ENCODE peak calls at places on chromosomes 7 and 10, in ten cellular contexts. One of them, this sample, is unnamed. For H3K9me3, the result is how much of the 10 kb centered on the place peaks cover.

GRCh38 chr7:123070702-123071286 is 75.3 kb upstream of the TAS2R16 start:
- DNase-seq in gastrocnemius medialis: no peak
- DNase-seq in body of pancreas: peak
- DNase-seq in neuronal stem cell: no peak
- DNase-seq in AG04450: no peak
- DNase-seq in HCT116: peak
- DNase-seq in GM12878: no peak
- DNase-seq in naive thymus-derived CD4-positive, alpha-beta T cell: no peak
- DNase-seq in esophagus squamous epithelium: no peak
- DNase-seq in CD8-positive, alpha-beta T cell: no peak
- DNase-seq in this sample: no peak

GRCh38 chr10:92691591-92692084 is 1.9 kb downstream of the HHEX start:
- DNase-seq in gastrocnemius medialis: peak
- DNase-seq in body of pancreas: peak
- DNase-seq in neuronal stem cell: no peak
- DNase-seq in AG04450: no peak
- DNase-seq in HCT116: no peak
- DNase-seq in GM12878: no peak
- DNase-seq in naive thymus-derived CD4-positive, alpha-beta T cell: no peak
- DNase-seq in esophagus squamous epithelium: peak
- DNase-seq in CD8-positive, alpha-beta T cell: no peak
- DNase-seq in this sample: no peak

GRCh38 chr7:85529831-85530230 is 343.0 kb upstream of the SEMA3D start:
- DNase-seq in gastrocnemius medialis: no peak
- DNase-seq in body of pancreas: no peak
- DNase-seq in neuronal stem cell: no peak
- DNase-seq in AG04450: no peak
- DNase-seq in HCT116: no peak
- DNase-seq in GM12878: no peak
- DNase-seq in naive thymus-derived CD4-positive, alpha-beta T cell: no peak
- DNase-seq in esophagus squamous epithelium: no peak
- DNase-seq in CD8-positive, alpha-beta T cell: no peak
- DNase-seq in this sample: no peak

GRCh38 chr7:138460176-138460648 is at the start of gene TRIM24:
- DNase-seq in gastrocnemius medialis: peak
- DNase-seq in body of pancreas: peak
- DNase-seq in neuronal stem cell: no peak
- DNase-seq in AG04450: no peak
- DNase-seq in HCT116: no peak
- DNase-seq in GM12878: no peak
- DNase-seq in naive thymus-derived CD4-positive, alpha-beta T cell: peak
- DNase-seq in esophagus squamous epithelium: no peak
- DNase-seq in CD8-positive, alpha-beta T cell: no peak
- DNase-seq in this sample: no peak

GRCh38 chr10:69748621-69749020 is 53.1 kb upstream of the COL13A1 start:
- DNase-seq in gastrocnemius medialis: no peak
- DNase-seq in body of pancreas: no peak
- DNase-seq in neuronal stem cell: no peak
- DNase-seq in AG04450: no peak
- DNase-seq in HCT116: no peak
- DNase-seq in GM12878: no peak
- DNase-seq in naive thymus-derived CD4-positive, alpha-beta T cell: no peak
- DNase-seq in esophagus squamous epithelium: no peak
- DNase-seq in CD8-positive, alpha-beta T cell: no peak
- DNase-seq in this sample: no peak

GRCh38 chr10:122448600-122448999 is 5.9 kb upstream of the ARMS2 start:
- DNase-seq in gastrocnemius medialis: no peak
- DNase-seq in body of pancreas: no peak
- DNase-seq in neuronal stem cell: no peak
- DNase-seq in AG04450: no peak
- DNase-seq in HCT116: no peak
- DNase-seq in GM12878: no peak
- DNase-seq in naive thymus-derived CD4-positive, alpha-beta T cell: no peak
- DNase-seq in esophagus squamous epithelium: no peak
- DNase-seq in CD8-positive, alpha-beta T cell: no peak
- DNase-seq in this sample: no peak

GRCh38 chr10:27542812-27543211 is 38.7 kb downstream of the RAB18 start:
- DNase-seq in gastrocnemius medialis: no peak
- DNase-seq in body of pancreas: no peak
- DNase-seq in neuronal stem cell: no peak
- DNase-seq in AG04450: no peak
- DNase-seq in HCT116: no peak
- DNase-seq in GM12878: no peak
- DNase-seq in naive thymus-derived CD4-positive, alpha-beta T cell: no peak
- DNase-seq in esophagus squamous epithelium: no peak
- DNase-seq in CD8-positive, alpha-beta T cell: no peak
- DNase-seq in this sample: no peak

GRCh38 chr10:50312464-50313437 is 61.4 kb upstream of the ASAH2 start:
- DNase-seq in gastrocnemius medialis: no peak
- DNase-seq in body of pancreas: no peak
- DNase-seq in neuronal stem cell: no peak
- DNase-seq in AG04450: no peak
- DNase-seq in HCT116: no peak
- DNase-seq in GM12878: no peak
- DNase-seq in naive thymus-derived CD4-positive, alpha-beta T cell: no peak
- DNase-seq in esophagus squamous epithelium: no peak
- DNase-seq in CD8-positive, alpha-beta T cell: no peak
- DNase-seq in this sample: no peak

GRCh38 chr10:102312683-102313082 is 67.4 kb downstream of the GBF1 start:
- DNase-seq in gastrocnemius medialis: no peak
- DNase-seq in body of pancreas: no peak
- DNase-seq in neuronal stem cell: no peak
- DNase-seq in AG04450: no peak
- DNase-seq in HCT116: no peak
- DNase-seq in GM12878: no peak
- DNase-seq in naive thymus-derived CD4-positive, alpha-beta T cell: no peak
- DNase-seq in esophagus squamous epithelium: no peak
- DNase-seq in CD8-positive, alpha-beta T cell: no peak
- DNase-seq in this sample: no peak

GRCh38 chr7:22601812-22602568 is 102.0 kb upstream of the STEAP1B start:
- DNase-seq in gastrocnemius medialis: no peak
- DNase-seq in body of pancreas: peak
- DNase-seq in neuronal stem cell: no peak
- DNase-seq in AG04450: no peak
- DNase-seq in HCT116: no peak
- DNase-seq in GM12878: no peak
- DNase-seq in naive thymus-derived CD4-positive, alpha-beta T cell: no peak
- DNase-seq in esophagus squamous epithelium: no peak
- DNase-seq in CD8-positive, alpha-beta T cell: no peak
- DNase-seq in this sample: no peak

GRCh38 chr10:120396228-120396627 is 60.8 kb upstream of the PLPP4 start:
- DNase-seq in gastrocnemius medialis: no peak
- DNase-seq in body of pancreas: no peak
- DNase-seq in neuronal stem cell: no peak
- DNase-seq in AG04450: no peak
- DNase-seq in HCT116: no peak
- DNase-seq in GM12878: no peak
- DNase-seq in naive thymus-derived CD4-positive, alpha-beta T cell: no peak
- DNase-seq in esophagus squamous epithelium: no peak
- DNase-seq in CD8-positive, alpha-beta T cell: no peak
- DNase-seq in this sample: no peak

GRCh38 chr7:45661302-45661995 is 87.3 kb downstream of the ADCY1 start:
- DNase-seq in gastrocnemius medialis: no peak
- DNase-seq in body of pancreas: no peak
- DNase-seq in neuronal stem cell: no peak
- DNase-seq in AG04450: no peak
- DNase-seq in HCT116: no peak
- DNase-seq in GM12878: no peak
- DNase-seq in naive thymus-derived CD4-positive, alpha-beta T cell: no peak
- DNase-seq in esophagus squamous epithelium: no peak
- DNase-seq in CD8-positive, alpha-beta T cell: no peak
- DNase-seq in this sample: no peak

DNA sequence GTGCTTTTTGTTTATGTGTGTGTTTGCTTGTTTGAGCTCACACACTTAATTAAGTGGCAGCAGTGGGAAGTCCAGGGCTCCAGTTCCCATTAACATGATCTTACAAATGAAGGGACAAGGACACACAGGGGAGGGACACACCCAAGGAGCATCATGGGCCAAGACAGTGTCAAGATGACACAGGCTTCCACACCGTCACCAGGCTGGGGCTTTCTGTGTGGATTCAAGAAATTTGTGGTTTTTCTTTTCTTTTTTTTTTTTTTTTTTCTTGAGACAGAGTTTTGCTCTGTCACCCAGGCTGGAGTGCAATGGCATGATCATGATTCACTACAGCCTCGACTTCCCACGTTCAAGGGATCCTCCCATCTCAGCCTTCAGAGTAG is 173.6 kb downstream of the KIAA1217 start:
- DNase-seq in gastrocnemius medialis: peak
- DNase-seq in body of pancreas: no peak
- DNase-seq in neuronal stem cell: no peak
- DNase-seq in AG04450: no peak
- DNase-seq in HCT116: no peak
- DNase-seq in GM12878: no peak
- DNase-seq in naive thymus-derived CD4-positive, alpha-beta T cell: no peak
- DNase-seq in esophagus squamous epithelium: no peak
- DNase-seq in CD8-positive, alpha-beta T cell: no peak
- DNase-seq in this sample: no peak
- H3K27ac ChIP-seq in gastrocnemius medialis: peak
- H3K27ac ChIP-seq in body of pancreas: no peak
- H3K27ac ChIP-seq in neuronal stem cell: no peak
- H3K27ac ChIP-seq in AG04450: no peak
- H3K27ac ChIP-seq in HCT116: no peak
- H3K27ac ChIP-seq in GM12878: no peak
- H3K27ac ChIP-seq in naive thymus-derived CD4-positive, alpha-beta T cell: no peak
- H3K27ac ChIP-seq in esophagus squamous epithelium: peak
- H3K27ac ChIP-seq in CD8-positive, alpha-beta T cell: no peak
- H3K27ac ChIP-seq in this sample: no peak

GRCh38 chr7:151018421-151019129 is 5.7 kb downstream of the ATG9B start:
- DNase-seq in gastrocnemius medialis: no peak
- DNase-seq in body of pancreas: peak
- DNase-seq in neuronal stem cell: no peak
- DNase-seq in AG04450: no peak
- DNase-seq in HCT116: no peak
- DNase-seq in GM12878: no peak
- DNase-seq in naive thymus-derived CD4-positive, alpha-beta T cell: peak
- DNase-seq in esophagus squamous epithelium: no peak
- DNase-seq in CD8-positive, alpha-beta T cell: peak
- DNase-seq in this sample: no peak

GRCh38 chr7:151017370-151017952 is 6.8 kb downstream of the ATG9B start:
- DNase-seq in gastrocnemius medialis: no peak
- DNase-seq in body of pancreas: no peak
- DNase-seq in neuronal stem cell: no peak
- DNase-seq in AG04450: no peak
- DNase-seq in HCT116: no peak
- DNase-seq in GM12878: no peak
- DNase-seq in naive thymus-derived CD4-positive, alpha-beta T cell: no peak
- DNase-seq in esophagus squamous epithelium: no peak
- DNase-seq in CD8-positive, alpha-beta T cell: no peak
- DNase-seq in this sample: no peak

GRCh38 chr7:151017953-151018420 is 6.3 kb downstream of the ATG9B start:
- DNase-seq in gastrocnemius medialis: no peak
- DNase-seq in body of pancreas: peak
- DNase-seq in neuronal stem cell: peak
- DNase-seq in AG04450: no peak
- DNase-seq in HCT116: no peak
- DNase-seq in GM12878: no peak
- DNase-seq in naive thymus-derived CD4-positive, alpha-beta T cell: peak
- DNase-seq in esophagus squamous epithelium: no peak
- DNase-seq in CD8-positive, alpha-beta T cell: peak
- DNase-seq in this sample: peak

GRCh38 chr7:151019130-151019447 is 5.2 kb downstream of the ATG9B start:
- DNase-seq in gastrocnemius medialis: no peak
- DNase-seq in body of pancreas: no peak
- DNase-seq in neuronal stem cell: no peak
- DNase-seq in AG04450: no peak
- DNase-seq in HCT116: no peak
- DNase-seq in GM12878: no peak
- DNase-seq in naive thymus-derived CD4-positive, alpha-beta T cell: no peak
- DNase-seq in esophagus squamous epithelium: no peak
- DNase-seq in CD8-positive, alpha-beta T cell: no peak
- DNase-seq in this sample: no peak

GRCh38 chr7:151020231-151020630 is 4.1 kb downstream of the ATG9B start:
- DNase-seq in gastrocnemius medialis: no peak
- DNase-seq in body of pancreas: no peak
- DNase-seq in neuronal stem cell: no peak
- DNase-seq in AG04450: no peak
- DNase-seq in HCT116: no peak
- DNase-seq in GM12878: no peak
- DNase-seq in naive thymus-derived CD4-positive, alpha-beta T cell: no peak
- DNase-seq in esophagus squamous epithelium: no peak
- DNase-seq in CD8-positive, alpha-beta T cell: no peak
- DNase-seq in this sample: no peak
- H3K4me3 ChIP-seq in gastrocnemius medialis: no peak
- H3K4me3 ChIP-seq in body of pancreas: no peak
- H3K4me3 ChIP-seq in neuronal stem cell: peak
- H3K4me3 ChIP-seq in AG04450: no peak
- H3K4me3 ChIP-seq in HCT116: no peak
- H3K4me3 ChIP-seq in GM12878: no peak
- H3K4me3 ChIP-seq in naive thymus-derived CD4-positive, alpha-beta T cell: no peak
- H3K4me3 ChIP-seq in esophagus squamous epithelium: no peak
- H3K4me3 ChIP-seq in CD8-positive, alpha-beta T cell: no peak
- H3K4me3 ChIP-seq in this sample: no peak

GRCh38 chr10:107747851-107748250 is 583.3 kb upstream of the SORCS1 start:
- DNase-seq in gastrocnemius medialis: no peak
- DNase-seq in body of pancreas: no peak
- DNase-seq in neuronal stem cell: no peak
- DNase-seq in AG04450: no peak
- DNase-seq in HCT116: no peak
- DNase-seq in GM12878: no peak
- DNase-seq in naive thymus-derived CD4-positive, alpha-beta T cell: no peak
- DNase-seq in esophagus squamous epithelium: no peak
- DNase-seq in CD8-positive, alpha-beta T cell: no peak
- DNase-seq in this sample: no peak

GRCh38 chr10:107754814-107755213 is 590.3 kb upstream of the SORCS1 start:
- DNase-seq in gastrocnemius medialis: no peak
- DNase-seq in body of pancreas: no peak
- DNase-seq in neuronal stem cell: no peak
- DNase-seq in AG04450: no peak
- DNase-seq in HCT116: no peak
- DNase-seq in GM12878: no peak
- DNase-seq in naive thymus-derived CD4-positive, alpha-beta T cell: no peak
- DNase-seq in esophagus squamous epithelium: no peak
- DNase-seq in CD8-positive, alpha-beta T cell: no peak
- DNase-seq in this sample: no peak

DNA sequence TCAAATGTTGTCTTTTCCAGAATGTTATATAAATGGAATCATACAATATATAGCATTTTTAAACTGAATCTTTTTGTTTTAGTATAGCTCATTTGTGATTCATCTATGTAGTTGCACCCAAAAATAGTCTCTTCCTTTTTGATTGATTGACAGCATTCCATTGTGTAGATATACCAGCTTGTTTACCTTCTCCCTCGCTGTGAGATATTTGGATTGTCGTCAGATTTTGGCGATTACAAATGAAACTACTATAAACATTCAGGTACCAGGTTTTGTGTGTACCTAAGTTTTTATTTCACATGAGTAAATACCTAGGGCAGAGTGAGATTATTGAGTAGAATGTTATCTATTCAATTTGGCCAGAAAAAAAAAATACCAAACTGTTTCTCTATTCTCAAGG is 584.7 kb upstream of the SORCS1 start:
- DNase-seq in gastrocnemius medialis: no peak
- DNase-seq in body of pancreas: no peak
- DNase-seq in neuronal stem cell: no peak
- DNase-seq in AG04450: no peak
- DNase-seq in HCT116: no peak
- DNase-seq in GM12878: no peak
- DNase-seq in naive thymus-derived CD4-positive, alpha-beta T cell: no peak
- DNase-seq in esophagus squamous epithelium: no peak
- DNase-seq in CD8-positive, alpha-beta T cell: no peak
- DNase-seq in this sample: no peak
- H3K9me3 ChIP-seq in gastrocnemius medialis: under half
- H3K9me3 ChIP-seq in body of pancreas: under half
- H3K9me3 ChIP-seq in neuronal stem cell: under half
- H3K9me3 ChIP-seq in AG04450: under half
- H3K9me3 ChIP-seq in HCT116: under half
- H3K9me3 ChIP-seq in GM12878: under half
- H3K9me3 ChIP-seq in naive thymus-derived CD4-positive, alpha-beta T cell: under half
- H3K9me3 ChIP-seq in esophagus squamous epithelium: under half
- H3K9me3 ChIP-seq in CD8-positive, alpha-beta T cell: under half
- H3K9me3 ChIP-seq in this sample: under half

GRCh38 chr10:110226926-110227641 is 19.7 kb downstream of the MXI1 start:
- DNase-seq in gastrocnemius medialis: peak
- DNase-seq in body of pancreas: peak
- DNase-seq in neuronal stem cell: no peak
- DNase-seq in AG04450: no peak
- DNase-seq in HCT116: peak
- DNase-seq in GM12878: no peak
- DNase-seq in naive thymus-derived CD4-positive, alpha-beta T cell: peak
- DNase-seq in esophagus squamous epithelium: peak
- DNase-seq in CD8-positive, alpha-beta T cell: peak
- DNase-seq in this sample: peak
- H3K27ac ChIP-seq in gastrocnemius medialis: peak
- H3K27ac ChIP-seq in body of pancreas: peak
- H3K27ac ChIP-seq in neuronal stem cell: peak
- H3K27ac ChIP-seq in AG04450: no peak
- H3K27ac ChIP-seq in HCT116: peak
- H3K27ac ChIP-seq in GM12878: no peak
- H3K27ac ChIP-seq in naive thymus-derived CD4-positive, alpha-beta T cell: peak
- H3K27ac ChIP-seq in esophagus squamous epithelium: peak
- H3K27ac ChIP-seq in CD8-positive, alpha-beta T cell: peak
- H3K27ac ChIP-seq in this sample: no peak

This sample was measured in SJSA1.